ENCODE peak calls at places on chromosomes 13 and 19, in five cellular contexts. T, U, V, C and P are unnamed samples.

GRCh38 chr19:41377977-41378707 is 1.8 kb downstream of the TMEM91 start:
- ATAC-seq in C (peak), T (no peak), U (peak), V (peak), P (no peak)

GRCh38 chr13:44646044-44646443 is 69.9 kb upstream of the TSC22D1 start:
- ATAC-seq in C (no peak), V (no peak), U (no peak), T (no peak), P (no peak)

GRCh38 chr13:99955747-99956472 is 15.7 kb downstream of the ZIC5 start:
- ATAC-seq in T (no peak), U (no peak), C (no peak), V (no peak), P (no peak)

GRCh38 chr13:72657379-72657778 is 70.0 kb downstream of the MZT1 start:
- ATAC-seq in V (no peak), U (no peak), T (no peak), C (peak), P (no peak)

GRCh38 chr19:21610341-21610740 is 104.9 kb downstream of the ZNF429 start:
- ATAC-seq in U (no peak), C (no peak), V (no peak), T (no peak), P (no peak)

GRCh38 chr13:26624572-26624971 is 67.1 kb downstream of the WASF3 start:
- ATAC-seq in U (no peak), C (no peak), T (no peak), V (no peak), P (no peak)

GRCh38 chr19:41999071-41999877 is 5.2 kb upstream of the ATP1A3 start:
- ATAC-seq in T (no peak), U (no peak), C (no peak), V (no peak), P (no peak)

GRCh38 chr19:18765224-18765623 is 25.9 kb downstream of the COMP start:
- ATAC-seq in C (peak), U (no peak), T (no peak), V (no peak), P (no peak)

GRCh38 chr19:57096640-57097361 is 23.0 kb upstream of the USP29 start:
- ATAC-seq in T (no peak), C (no peak), U (no peak), V (peak), P (no peak)

GRCh38 chr19:771332-771785 is 20.4 kb downstream of the MISP start:
- ATAC-seq in V (peak), U (peak), T (no peak), C (peak), P (no peak)

GRCh38 chr19:41175825-41176734 is 16.9 kb upstream of the CYP2S1 start:
- ATAC-seq in V (peak), T (peak), U (no peak), C (no peak), P (peak)

GRCh38 chr13:26983533-26984315 is 187.9 kb downstream of the USP12 start:
- ATAC-seq in T (no peak), V (no peak), U (no peak), C (no peak), P (no peak)

GRCh38 chr19:28285078-28285477 is 927.9 kb downstream of the UQCRFS1 start:
- ATAC-seq in V (no peak), U (no peak), C (no peak), T (no peak), P (no peak)

DNA sequence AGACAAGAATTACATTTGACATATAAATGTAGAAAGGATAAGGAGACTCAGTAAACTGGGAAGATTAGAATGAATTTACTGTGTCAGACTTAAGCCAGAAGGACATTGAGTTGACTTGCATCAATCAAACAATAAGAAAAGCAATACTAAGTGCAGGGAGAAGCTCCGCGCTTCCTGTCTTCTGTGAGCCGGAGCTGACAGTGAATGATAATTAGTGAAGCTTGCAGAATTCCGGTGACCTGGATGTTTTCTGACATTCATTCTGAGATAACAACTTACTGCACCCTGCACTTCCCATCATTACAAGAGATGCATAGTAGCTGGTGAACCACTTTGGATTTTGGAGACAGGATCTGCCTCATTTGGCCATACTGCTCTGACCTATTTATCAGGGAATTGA is 469.2 kb upstream of the PCDH20 start:
- ATAC-seq in U (no peak), V (no peak), T (no peak), C (no peak), P (no peak)
- TF ChIP-seq EP300 in U (no peak), V (no peak), T (no peak), C (no peak), P (no peak)

GRCh38 chr13:112077729-112078128 is 10.8 kb downstream of the SOX1 start:
- ATAC-seq in V (peak), U (no peak), C (no peak), T (no peak), P (no peak)

GRCh38 chr13:112079696-112080095 is 12.7 kb downstream of the SOX1 start:
- ATAC-seq in V (no peak), U (no peak), T (no peak), C (no peak), P (no peak)

GRCh38 chr13:112078216-112078615 is 11.3 kb downstream of the SOX1 start:
- ATAC-seq in T (no peak), U (peak), V (peak), C (no peak), P (no peak)

GRCh38 chr13:112074139-112074710 is 7.3 kb downstream of the SOX1 start:
- ATAC-seq in U (no peak), T (no peak), C (no peak), V (no peak), P (no peak)

DNA sequence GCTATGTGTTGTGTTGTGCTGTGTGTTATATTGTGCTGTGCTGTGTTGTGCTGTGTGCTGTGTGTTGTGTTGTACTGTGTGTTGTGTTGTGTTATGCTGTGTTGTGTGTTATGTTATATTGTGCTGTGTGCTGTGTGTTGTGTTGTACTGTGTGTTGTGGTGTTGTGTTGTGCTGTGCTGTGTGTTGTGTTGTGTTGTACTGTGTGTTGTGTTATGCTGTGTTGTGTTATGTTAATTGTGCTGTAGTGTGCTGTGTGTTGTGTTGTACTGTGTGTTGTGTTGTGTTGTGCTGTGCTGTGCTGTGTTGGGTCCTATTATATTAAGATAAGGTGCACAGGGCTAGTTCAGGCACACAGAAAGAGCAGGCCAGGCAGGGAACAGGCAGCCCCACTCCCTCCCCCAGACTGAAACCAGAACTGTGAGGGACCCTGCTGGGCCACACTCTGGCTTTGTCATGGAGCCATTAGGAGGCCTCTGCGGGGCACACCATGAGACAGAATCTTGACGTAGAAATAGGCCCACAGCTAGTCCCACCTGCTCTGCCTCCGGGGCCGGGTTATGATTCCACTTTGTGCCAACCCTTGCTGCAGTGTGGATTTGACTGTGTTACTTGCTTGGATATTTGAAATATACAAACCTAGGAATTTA is 12.1 kb downstream of the SOX1 start:
- ATAC-seq in T (no peak), U (no peak), V (no peak), C (no peak), P (no peak)
- TF ChIP-seq EP300 in T (no peak), U (no peak), V (no peak), C (no peak), P (no peak)

GRCh38 chr19:45506991-45507863 is at the start of gene VASP:
- ATAC-seq in U (peak), T (peak), C (peak), V (peak), P (peak)
- TF ChIP-seq EP300 in U (no peak), T (no peak), C (no peak), V (no peak), P (no peak)

GRCh38 chr19:49869009-49869483 is 1.7 kb upstream of the PNKP start:
- ATAC-seq in T (peak), V (peak), C (peak), U (peak), P (peak)

GRCh38 chr19:49863935-49864320 is 3.4 kb downstream of the PNKP start:
- ATAC-seq in T (no peak), V (no peak), U (no peak), C (no peak), P (no peak)

GRCh38 chr19:49864890-49865289 is 2.5 kb downstream of the PNKP start:
- ATAC-seq in U (no peak), V (no peak), C (no peak), T (no peak), P (no peak)

GRCh38 chr19:49869484-49870308 is 2.3 kb upstream of the PNKP start:
- ATAC-seq in V (peak), T (peak), U (peak), C (peak), P (peak)

GRCh38 chr19:49866933-49867782 is at the start of gene PNKP:
- ATAC-seq in U (peak), T (peak), V (peak), C (peak), P (peak)
- TF ChIP-seq EP300 in U (no peak), T (no peak), V (peak), C (no peak), P (no peak)

GRCh38 chr19:48393196-48393558 is 291 bp upstream of the GRIN2D start:
- ATAC-seq in V (peak), U (no peak), C (no peak), T (no peak), P (no peak)

GRCh38 chr19:48395170-48395455 is 1.6 kb downstream of the GRIN2D start:
- ATAC-seq in U (no peak), T (no peak), C (no peak), V (no peak), P (no peak)

GRCh38 chr19:48394331-48395169 is 1.1 kb downstream of the GRIN2D start:
- ATAC-seq in U (no peak), T (no peak), C (no peak), V (no peak), P (no peak)

GRCh38 chr19:48395499-48395898 is 2.0 kb downstream of the GRIN2D start:
- ATAC-seq in C (no peak), U (no peak), T (no peak), V (no peak), P (no peak)

GRCh38 chr19:48393559-48394330 is at the start of gene GRIN2D:
- ATAC-seq in V (peak), T (no peak), U (peak), C (no peak), P (no peak)
- TF ChIP-seq EP300 in V (no peak), T (no peak), U (no peak), C (no peak), P (no peak)

GRCh38 chr13:32383836-32384618 is 43.9 kb downstream of the N4BP2L1 start:
- ATAC-seq in C (no peak), T (no peak), U (no peak), V (no peak), P (no peak)

GRCh38 chr13:32385369-32385768 is 42.6 kb downstream of the N4BP2L1 start:
- ATAC-seq in U (no peak), T (no peak), V (no peak), C (no peak), P (no peak)

GRCh38 chr13:32384702-32385101 is 43.2 kb downstream of the N4BP2L1 start:
- ATAC-seq in T (no peak), U (no peak), V (no peak), C (peak), P (no peak)

GRCh38 chr13:32378012-32378411 is 49.9 kb downstream of the N4BP2L1 start:
- ATAC-seq in V (no peak), C (no peak), U (no peak), T (no peak), P (no peak)

DNA sequence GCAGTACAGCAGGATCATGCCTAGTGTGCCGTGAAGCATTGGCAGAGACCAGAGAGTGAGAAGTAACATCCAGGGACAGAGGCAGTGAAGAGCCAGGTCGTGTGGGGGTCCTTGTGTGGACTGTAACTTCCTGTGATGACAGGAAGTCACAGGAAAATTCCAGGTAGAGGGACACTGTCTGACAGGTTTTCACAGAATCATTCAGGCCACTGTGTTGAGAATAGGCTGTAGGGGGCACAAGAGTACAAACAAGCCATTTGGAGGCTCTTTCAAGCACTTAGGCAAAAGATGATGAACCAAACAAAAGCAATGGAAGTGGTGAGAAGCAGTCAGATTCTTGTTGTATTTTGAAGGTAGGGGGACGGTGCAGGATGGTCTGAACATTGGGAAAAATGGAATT is 46.4 kb downstream of the N4BP2L1 start:
- ATAC-seq in T (no peak), C (peak), U (peak), V (peak), P (no peak)
- TF ChIP-seq EP300 in T (no peak), C (no peak), U (no peak), V (no peak), P (no peak)

DNA sequence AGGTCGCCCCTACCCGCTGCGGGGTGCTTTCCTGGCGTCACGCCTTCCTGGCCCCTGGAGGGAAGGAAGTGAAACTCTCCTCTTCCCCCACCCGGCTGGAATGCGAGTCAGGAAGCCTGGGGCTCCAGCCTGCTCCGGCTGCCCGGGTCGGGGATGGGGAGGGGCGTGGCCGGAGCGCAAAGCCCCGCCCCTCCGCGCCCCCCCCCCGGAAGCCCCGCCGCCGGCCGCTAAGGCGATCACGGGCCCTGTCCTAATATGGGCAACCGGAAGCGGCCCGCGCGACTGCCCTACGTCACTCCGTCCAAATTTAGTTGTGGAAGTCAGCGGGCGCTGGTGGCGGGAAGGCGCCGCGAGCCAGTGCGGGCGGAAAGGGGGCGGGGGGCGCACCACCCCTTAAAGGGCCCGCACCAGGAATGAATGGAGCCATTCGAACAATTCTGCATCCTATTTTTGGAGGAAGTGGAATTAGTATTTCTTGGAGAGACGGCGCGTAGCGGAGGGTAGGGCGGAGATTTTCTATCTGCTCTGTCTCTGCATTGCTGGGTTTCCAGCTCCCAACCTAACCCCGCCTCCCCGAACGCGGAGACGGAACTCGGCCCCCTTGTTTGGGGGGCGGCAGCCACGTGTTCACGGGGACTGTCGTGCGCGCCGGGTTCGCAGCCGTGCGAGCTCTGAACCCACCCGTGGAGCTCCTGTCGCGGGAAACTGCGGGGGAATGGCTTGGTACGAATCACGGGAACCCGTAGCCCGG is 1.6 kb downstream of the IER2 start:
- ATAC-seq in V (peak), C (peak), U (peak), T (peak), P (peak)
- TF ChIP-seq EP300 in V (no peak), C (peak), U (peak), T (peak), P (no peak)

GRCh38 chr13:110528911-110529310 is 32.6 kb downstream of the RAB20 start:
- ATAC-seq in C (no peak), T (no peak), V (no peak), U (no peak), P (no peak)

GRCh38 chr13:110529522-110530311 is 31.8 kb downstream of the RAB20 start:
- ATAC-seq in C (no peak), U (no peak), T (no peak), V (no peak), P (no peak)

GRCh38 chr13:110525328-110526319 is 35.9 kb downstream of the RAB20 start:
- ATAC-seq in C (peak), T (peak), U (peak), V (no peak), P (no peak)

GRCh38 chr13:110530839-110531499 is 30.6 kb downstream of the RAB20 start:
- ATAC-seq in C (no peak), V (no peak), T (no peak), U (no peak), P (no peak)

GRCh38 chr13:110528371-110528770 is 33.2 kb downstream of the RAB20 start:
- ATAC-seq in T (no peak), U (no peak), V (no peak), C (no peak), P (no peak)
- TF ChIP-seq EP300 in T (no peak), U (no peak), V (no peak), C (no peak), P (no peak)

GRCh38 chr13:112958127-112958989 is 10.7 kb upstream of the MCF2L start:
- ATAC-seq in C (no peak), T (no peak), V (no peak), U (no peak), P (no peak)
- TF ChIP-seq EP300 in C (no peak), T (no peak), V (no peak), U (no peak), P (no peak)

GRCh38 chr19:33147538-33147937 is 15.6 kb downstream of the WDR88 start:
- ATAC-seq in C (no peak), V (peak), T (no peak), U (peak), P (no peak)

GRCh38 chr19:33139165-33139564 is 7.3 kb downstream of the WDR88 start:
- ATAC-seq in V (peak), U (peak), T (no peak), C (no peak), P (no peak)

GRCh38 chr19:33146209-33146608 is 14.3 kb downstream of the WDR88 start:
- ATAC-seq in C (no peak), U (no peak), T (no peak), V (no peak), P (no peak)

DNA sequence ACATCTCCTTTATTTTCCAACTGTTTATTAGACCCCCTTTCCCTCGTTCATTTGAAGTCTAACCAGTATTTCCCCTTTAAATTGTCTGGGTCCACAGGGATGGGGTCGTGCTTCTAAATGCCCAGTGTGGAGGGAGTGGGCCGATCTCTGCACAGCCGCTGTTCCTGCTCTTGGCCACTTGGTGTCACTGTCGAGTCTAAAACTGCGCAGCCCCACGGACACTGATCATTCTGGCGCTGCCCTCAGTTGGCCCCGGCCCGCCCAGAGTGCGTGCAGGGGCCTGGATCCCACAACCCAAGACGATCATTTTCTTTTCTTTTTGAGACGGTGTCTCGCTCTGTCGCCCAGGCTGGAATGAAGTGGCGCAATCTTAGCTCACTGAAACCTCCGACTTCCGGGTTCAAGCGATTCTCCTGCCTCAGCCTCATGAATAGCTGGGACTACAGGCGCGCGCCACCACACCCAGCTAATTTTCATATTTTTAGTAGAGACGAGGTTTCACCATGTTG is 12.0 kb downstream of the WDR88 start:
- ATAC-seq in V (peak), T (peak), C (peak), U (peak), P (peak)
- TF ChIP-seq EP300 in V (no peak), T (no peak), C (no peak), U (no peak), P (no peak)